ENCODE peak calls at places on chromosome 1, in six cellular contexts. E is pancreas, W is IMR-90, F is RWPE2, B is lung, R is heart left ventricle. Z is an unnamed sample.

GRCh38 chr1:98304888-98305287 is 356.6 kb upstream of the SNX7 start:
- DNase-seq in E (no peak), W (peak), F (no peak), B (no peak), R (no peak), Z (no peak)

GRCh38 chr1:93977546-93977945 is 68.3 kb upstream of the GCLM start:
- DNase-seq in E (no peak), W (peak), F (no peak), B (no peak), R (no peak), Z (no peak)

GRCh38 chr1:20322825-20323612 is 32.3 kb downstream of the VWA5B1 start:
- DNase-seq in E (no peak), W (peak), F (no peak), B (no peak), R (no peak), Z (peak)

GRCh38 chr1:35808376-35809155 is 750 bp downstream of the AGO4 start:
- DNase-seq in E (peak), W (no peak), F (no peak), B (peak), R (peak), Z (peak)

GRCh38 chr1:27577504-27578188 is 26.3 kb downstream of the AHDC1 start:
- DNase-seq in E (no peak), W (no peak), F (no peak), B (no peak), R (no peak), Z (no peak)

GRCh38 chr1:40711465-40712404 is 20.2 kb downstream of the NFYC start:
- DNase-seq in E (no peak), W (peak), F (peak), B (peak), R (peak), Z (peak)

GRCh38 chr1:91851130-91852010 is 34.6 kb downstream of the TGFBR3 start:
- DNase-seq in E (peak), W (peak), F (peak), B (peak), R (peak), Z (no peak)

GRCh38 chr1:173122958-173123852 is 72.5 kb upstream of the TNFSF18 start:
- DNase-seq in E (no peak), W (peak), F (peak), B (peak), R (peak), Z (no peak)

GRCh38 chr1:23558140-23558871 is 995 bp downstream of the ID3 start:
- DNase-seq in E (peak), W (peak), F (no peak), B (peak), R (peak), Z (peak)

GRCh38 chr1:3312894-3313578 is 141.4 kb upstream of the ARHGEF16 start:
- DNase-seq in E (peak), W (peak), F (peak), B (peak), R (peak), Z (no peak)

GRCh38 chr1:152185544-152186391 is 26.7 kb upstream of the RPTN start:
- DNase-seq in E (no peak), W (peak), F (no peak), B (no peak), R (peak), Z (peak)

GRCh38 chr1:193463518-193463917 is 277.1 kb upstream of the B3GALT2 start:
- DNase-seq in E (no peak), W (no peak), F (no peak), B (no peak), R (no peak), Z (no peak)

GRCh38 chr1:156247460-156248322 is at the start of gene PAQR6:
- DNase-seq in E (no peak), W (no peak), F (no peak), B (no peak), R (peak), Z (no peak)

GRCh38 chr1:41891403-41891896 is 27.3 kb downstream of the HIVEP3 start:
- DNase-seq in E (no peak), W (peak), F (no peak), B (no peak), R (no peak), Z (peak)

GRCh38 chr1:176205322-176205914 is 1.7 kb downstream of the COP1 start:
- DNase-seq in E (no peak), W (peak), F (no peak), B (no peak), R (no peak), Z (peak)

GRCh38 chr1:85629532-85629920 is 49.0 kb downstream of the CCN1 start:
- DNase-seq in E (no peak), W (no peak), F (no peak), B (no peak), R (no peak), Z (no peak)

GRCh38 chr1:63892632-63893395 is 119.0 kb downstream of the ROR1 start:
- DNase-seq in E (no peak), W (peak), F (no peak), B (no peak), R (no peak), Z (peak)

GRCh38 chr1:83905315-83905907 is 93.5 kb downstream of the TTLL7 start:
- DNase-seq in E (no peak), W (peak), F (no peak), B (no peak), R (no peak), Z (peak)

GRCh38 chr1:18198240-18198639 is 90.6 kb downstream of the IGSF21 start:
- DNase-seq in E (no peak), W (no peak), F (no peak), B (no peak), R (no peak), Z (no peak)

GRCh38 chr1:108505766-108506075 is 54.2 kb upstream of the EEIG2 start:
- DNase-seq in E (no peak), W (no peak), F (no peak), B (no peak), R (no peak), Z (no peak)

GRCh38 chr1:29478879-29479278 is 242.6 kb downstream of the PTPRU start:
- DNase-seq in E (no peak), W (no peak), F (no peak), B (no peak), R (no peak), Z (no peak)
- H3K4me3 ChIP-seq in E (no peak), W (no peak), F (no peak), B (no peak), R (no peak), Z (no peak)

GRCh38 chr1:202656951-202657646 is 53.2 kb downstream of the SYT2 start:
- DNase-seq in E (no peak), W (peak), F (no peak), B (no peak), R (no peak), Z (no peak)
- TF ChIP-seq CTCF in E (no peak), W (peak), F (no peak), B (no peak), R (no peak), Z (no peak)

DNA sequence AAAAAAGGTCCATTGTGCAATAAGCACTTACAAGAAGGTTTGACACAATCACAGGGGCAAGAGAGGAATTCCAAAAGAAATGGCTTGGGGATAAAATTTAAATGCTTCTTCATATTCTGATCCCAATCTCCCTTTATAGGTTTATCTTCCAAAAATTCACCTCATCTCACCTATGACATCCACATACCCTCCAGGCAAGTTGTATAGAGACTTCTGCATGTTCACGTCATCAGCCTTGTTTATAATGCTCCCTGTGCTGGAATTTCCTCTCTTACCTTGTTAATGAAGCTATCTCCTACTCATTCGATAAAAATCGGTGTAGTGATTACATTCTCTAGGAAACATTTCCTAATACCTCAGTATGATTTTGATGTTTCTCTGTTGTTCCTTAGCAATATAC is 53.7 kb upstream of the DPT start:
- DNase-seq in E (no peak), W (no peak), F (no peak), B (no peak), R (no peak), Z (no peak)
- H3K4me3 ChIP-seq in E (no peak), W (no peak), F (no peak), B (no peak), R (no peak), Z (no peak)

GRCh38 chr1:170970256-170970655 is 34.9 kb downstream of the MROH9 start:
- DNase-seq in E (no peak), W (no peak), F (no peak), B (no peak), R (no peak), Z (no peak)

GRCh38 chr1:170964506-170964905 is 29.2 kb downstream of the MROH9 start:
- DNase-seq in E (no peak), W (no peak), F (no peak), B (no peak), R (no peak), Z (no peak)

DNA sequence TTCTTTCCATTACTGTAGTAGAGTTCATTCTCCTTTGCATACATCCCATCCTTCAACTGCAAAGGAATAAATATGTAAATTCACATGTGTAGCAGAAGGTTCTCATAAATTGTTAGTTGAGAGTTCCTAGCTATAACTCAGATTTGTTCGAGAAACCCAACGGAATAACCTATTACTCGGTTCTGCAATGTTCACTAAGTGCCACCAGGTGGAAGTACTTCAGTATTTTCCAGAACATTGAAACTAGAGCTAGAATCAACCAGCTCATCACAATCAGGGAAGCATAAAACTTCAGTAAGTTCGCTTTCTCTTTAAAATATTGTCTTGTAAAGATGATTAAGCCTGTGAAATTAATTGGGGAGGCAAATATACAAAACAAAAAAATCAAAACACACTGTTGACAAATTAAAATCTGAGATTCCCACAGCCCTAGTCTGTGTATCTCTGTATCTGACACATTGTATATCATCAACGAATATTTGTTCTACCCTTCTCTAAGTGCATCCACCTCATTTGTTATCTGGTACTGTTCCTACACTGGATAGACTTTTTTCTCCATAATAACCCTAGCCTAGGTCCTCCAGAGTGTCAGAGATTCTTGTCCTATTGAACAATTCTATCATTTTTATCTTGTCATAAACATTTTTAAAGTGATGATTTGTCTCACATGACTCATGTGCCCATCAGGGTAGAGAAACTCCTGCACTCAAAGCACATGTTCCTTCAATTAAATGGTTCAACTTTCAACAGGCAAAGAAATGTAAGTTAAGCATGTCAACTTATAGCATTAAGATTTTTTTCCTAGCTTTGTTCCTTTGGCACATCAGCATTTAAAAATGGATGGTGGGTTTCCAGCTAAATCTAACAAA is 31.9 kb downstream of the MROH9 start:
- DNase-seq in E (no peak), W (peak), F (no peak), B (no peak), R (peak), Z (peak)
- TF ChIP-seq CTCF in E (peak), W (peak), F (peak), B (peak), R (peak), Z (peak)

GRCh38 chr1:33635336-33636012 is 163.0 kb downstream of the ZSCAN20 start:
- DNase-seq in E (no peak), W (no peak), F (no peak), B (no peak), R (no peak), Z (no peak)
- H3K4me3 ChIP-seq in E (no peak), W (no peak), F (no peak), B (no peak), R (no peak), Z (no peak)

Z was measured in GM12865.